ENCODE peak calls at places on chromosomes 4 and X, in four cellular contexts. H is kidney epithelial cell, B is HCT116, U is coronary artery. D is an unnamed sample.
A peak's percentile ranks its signal among the peaks of the same experiment; 100 is the strongest.

GRCh38 chr4:130712038-130712437 is 1616.1 kb downstream of the C4orf33 start:
- DNase-seq in H (peak; percentile 12), B (no peak), U (no peak), D (no peak)

GRCh38 chr4:6225469-6225868 is 25.1 kb upstream of the JAKMIP1 start:
- DNase-seq in H (no peak), B (no peak), U (peak; percentile 38), D (peak; percentile 24)

GRCh38 chr4:18859468-18859867 is 837.9 kb upstream of the LCORL start:
- DNase-seq in H (no peak), B (no peak), U (no peak), D (no peak)

GRCh38 chr4:186832906-186833305 is 109.2 kb upstream of the FAT1 start:
- DNase-seq in H (no peak), B (no peak), U (no peak), D (no peak)

GRCh38 chr4:164252286-164252685 is 501.6 kb upstream of the SMIM31 start:
- DNase-seq in H (peak; percentile 18), B (no peak), U (no peak), D (no peak)

GRCh38 chrX:68536884-68537283 is 38.0 kb downstream of the YIPF6 start:
- DNase-seq in H (no peak), B (no peak), U (no peak), D (no peak)

GRCh38 chrX:137566746-137567473 is 983 bp downstream of the ZIC3 start:
- DNase-seq in H (no peak), B (no peak), U (no peak), D (no peak)

GRCh38 chrX:153646620-153647373 is at the start of gene DUSP9:
- DNase-seq in H (no peak), B (no peak), U (no peak), D (peak; percentile 36)

GRCh38 chr4:153419029-153419428 is 47.1 kb upstream of the TMEM131L start:
- DNase-seq in H (no peak), B (no peak), U (no peak), D (no peak)

GRCh38 chr4:153418114-153418513 is 48.0 kb upstream of the TMEM131L start:
- DNase-seq in H (no peak), B (no peak), U (no peak), D (no peak)

GRCh38 chr4:153420361-153420760 is 45.8 kb upstream of the TMEM131L start:
- DNase-seq in H (no peak), B (no peak), U (no peak), D (no peak)

GRCh38 chr4:153419673-153420278 is 46.4 kb upstream of the TMEM131L start:
- DNase-seq in H (no peak), B (no peak), U (no peak), D (no peak)

GRCh38 chr4:153418581-153418980 is 47.6 kb upstream of the TMEM131L start:
- DNase-seq in H (no peak), B (no peak), U (no peak), D (no peak)
- TF ChIP-seq CTCF in H (no peak), B (no peak), U (no peak), D (no peak)

DNA sequence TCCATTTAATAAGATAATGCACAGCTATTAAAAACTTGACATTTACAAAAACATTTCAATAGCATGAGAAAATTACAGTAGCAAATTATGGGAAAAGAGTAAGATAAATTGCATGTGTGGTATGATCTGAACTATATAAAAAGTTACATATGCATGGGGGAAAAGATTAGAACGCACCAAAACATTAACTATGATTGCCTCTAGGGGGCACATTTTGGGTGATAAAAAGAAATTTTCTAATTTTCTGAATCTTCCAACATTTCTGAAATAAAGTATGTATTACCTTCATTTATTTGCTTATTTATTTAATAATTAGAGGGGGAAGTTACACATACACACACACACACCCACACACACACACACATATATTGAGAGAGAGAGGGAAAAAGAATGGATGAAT is 19.6 kb upstream of the KDM5C start:
- DNase-seq in H (no peak), B (no peak), U (no peak), D (no peak)
- TF ChIP-seq CTCF in H (no peak), B (peak; percentile 37), U (no peak), D (no peak)

DNA sequence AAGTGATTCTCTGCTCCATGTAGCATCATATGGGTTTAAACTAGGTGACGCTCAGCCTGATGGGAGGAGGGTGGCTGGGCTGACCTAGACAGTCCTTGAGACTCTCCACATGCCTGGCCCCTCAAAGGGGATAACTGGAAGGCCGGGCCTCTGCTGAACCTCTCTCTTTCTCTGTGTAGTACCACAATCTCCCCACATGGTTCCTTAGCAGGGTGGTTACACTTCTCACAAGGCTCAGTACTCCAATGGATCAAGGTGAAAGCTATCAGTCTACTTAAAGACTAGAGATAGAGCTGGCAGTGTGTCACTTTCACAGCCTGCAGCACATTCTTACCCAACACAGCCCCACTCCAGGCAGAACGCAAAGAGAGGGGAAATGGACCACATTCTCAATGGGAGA is 80.4 kb downstream of the LDB2 start:
- DNase-seq in H (no peak), B (no peak), U (no peak), D (no peak)
- TF ChIP-seq CTCF in H (no peak), B (no peak), U (no peak), D (no peak)

GRCh38 chr4:121943941-121944340 is 7.9 kb downstream of the TRPC3 start:
- DNase-seq in H (no peak), B (no peak), U (no peak), D (no peak)
- TF ChIP-seq CTCF in H (peak; percentile 56), B (peak; percentile 56), U (no peak), D (no peak)

GRCh38 chrX:42715689-42716022 is 62.3 kb downstream of the PPP1R2C start:
- DNase-seq in H (no peak), B (no peak), U (no peak), D (no peak)

GRCh38 chrX:42710452-42710851 is 67.5 kb downstream of the PPP1R2C start:
- DNase-seq in H (no peak), B (no peak), U (no peak), D (no peak)

GRCh38 chrX:42720209-42720608 is 57.8 kb downstream of the PPP1R2C start:
- DNase-seq in H (no peak), B (no peak), U (no peak), D (no peak)

DNA sequence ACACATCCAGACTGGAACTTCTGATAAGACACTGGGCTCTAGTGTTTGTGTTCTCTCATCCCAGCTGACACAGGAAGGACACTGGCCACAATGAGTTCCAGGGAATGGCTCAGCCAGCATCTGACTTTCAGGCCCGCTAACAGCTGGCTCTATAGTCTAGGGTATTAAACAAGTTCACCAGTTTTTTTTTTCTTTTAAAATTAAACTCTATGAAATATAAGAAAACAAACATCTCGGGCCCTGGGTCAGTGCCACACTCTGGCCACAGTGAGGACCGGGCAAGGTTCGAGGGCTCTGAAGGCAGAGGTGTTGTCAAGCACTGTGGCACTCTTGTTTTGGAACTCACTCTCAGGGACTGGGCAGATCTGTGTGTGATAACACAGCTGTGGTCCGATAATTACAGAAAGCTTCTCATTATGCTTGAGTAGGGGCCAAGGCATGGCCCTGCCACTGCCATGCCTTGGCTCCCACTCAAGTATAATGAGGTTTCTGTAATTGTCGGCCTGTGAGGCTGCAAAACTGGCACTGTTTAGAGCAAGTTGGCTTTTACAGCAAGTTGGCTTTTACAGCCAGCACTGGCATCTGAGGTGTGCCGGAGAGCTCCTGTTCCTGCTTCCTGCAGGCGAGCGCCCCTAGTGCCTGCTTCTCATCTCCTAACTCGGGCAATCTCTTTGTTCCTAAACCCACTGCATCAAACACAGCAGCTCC is 62.8 kb downstream of the PPP1R2C start:
- DNase-seq in H (peak; percentile 32), B (no peak), U (no peak), D (peak; percentile 79)
- TF ChIP-seq CTCF in H (peak; percentile 69), B (no peak), U (no peak), D (peak; percentile 39)

DNA sequence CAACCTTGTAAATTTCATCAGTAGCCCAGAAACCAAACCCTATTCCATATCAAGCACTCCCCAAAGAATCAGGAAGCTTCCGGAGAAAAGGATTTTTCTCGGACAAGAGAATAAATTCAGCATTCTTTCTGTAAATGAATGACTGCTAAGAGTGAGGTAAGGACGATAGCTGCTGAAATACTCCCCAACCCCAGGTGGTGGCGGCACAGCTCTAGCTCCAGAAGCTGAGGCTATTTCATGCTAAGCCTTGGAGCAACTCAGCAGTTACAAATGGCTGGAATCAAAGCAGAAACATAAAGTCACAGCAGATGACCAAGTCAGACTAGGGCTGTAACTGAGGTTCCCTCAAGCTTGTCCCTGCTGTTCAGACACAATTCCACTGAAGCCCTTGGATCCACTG is 13.9 kb upstream of the PCDH19 start:
- DNase-seq in H (no peak), B (no peak), U (no peak), D (no peak)
- TF ChIP-seq CTCF in H (peak; percentile 15), B (peak; percentile 33), U (no peak), D (no peak)

GRCh38 chr4:92600638-92601037 is 296.9 kb downstream of the GRID2 start:
- DNase-seq in H (no peak), B (no peak), U (no peak), D (no peak)
- TF ChIP-seq CTCF in H (no peak), B (no peak), U (no peak), D (no peak)